ENCODE peak calls at places on chromosomes 16 and 17, in six cellular contexts. U, L, C, E, W and D are unnamed samples.

GRCh38 chr16:72442381-72443158 is 270.6 kb upstream of the PMFBP1 start:
- DNase-seq in E (no peak), C (no peak), U (no peak), L (no peak), W (no peak), D (no peak)

GRCh38 chr17:45307290-45308015 is 9.4 kb downstream of the MAP3K14 start:
- DNase-seq in C (no peak), E (no peak), W (peak; percentile 93), U (peak; percentile 53), L (no peak), D (no peak)

GRCh38 chr16:81445143-81445922 is 725 bp downstream of the CMIP start:
- DNase-seq in U (no peak), C (no peak), L (peak; percentile 56), E (peak; percentile 84), W (peak; percentile 75), D (peak; percentile 33)

GRCh38 chr16:85622683-85623082 is 9.6 kb downstream of the GSE1 start:
- DNase-seq in W (no peak), C (no peak), E (no peak), U (no peak), L (no peak), D (no peak)

GRCh38 chr16:47278571-47278970 is 134.8 kb upstream of the NETO2 start:
- DNase-seq in W (no peak), L (no peak), U (no peak), C (no peak), E (no peak), D (no peak)

GRCh38 chr17:65064452-65065019 is 8.0 kb upstream of the GNA13 start:
- DNase-seq in U (peak; percentile 61), E (no peak), L (no peak), W (peak; percentile 72), C (no peak), D (peak; percentile 52)

GRCh38 chr17:3969963-3970362 is 5.7 kb upstream of the ATP2A3 start:
- DNase-seq in L (no peak), W (no peak), U (no peak), E (no peak), C (no peak), D (no peak)

GRCh38 chr16:640614-641013 is 1.0 kb upstream of the MCRIP2 start:
- DNase-seq in L (no peak), E (no peak), C (no peak), U (no peak), W (no peak), D (no peak)

GRCh38 chr16:4529085-4530060 is 9.2 kb downstream of the CDIP1 start:
- DNase-seq in U (peak; percentile 49), W (peak; percentile 42), C (no peak), L (no peak), E (no peak), D (peak; percentile 71)

GRCh38 chr17:82257473-82257872 is 16.0 kb downstream of the CSNK1D start:
- DNase-seq in U (no peak), L (no peak), E (no peak), W (peak; percentile 50), C (no peak), D (peak; percentile 65)

DNA sequence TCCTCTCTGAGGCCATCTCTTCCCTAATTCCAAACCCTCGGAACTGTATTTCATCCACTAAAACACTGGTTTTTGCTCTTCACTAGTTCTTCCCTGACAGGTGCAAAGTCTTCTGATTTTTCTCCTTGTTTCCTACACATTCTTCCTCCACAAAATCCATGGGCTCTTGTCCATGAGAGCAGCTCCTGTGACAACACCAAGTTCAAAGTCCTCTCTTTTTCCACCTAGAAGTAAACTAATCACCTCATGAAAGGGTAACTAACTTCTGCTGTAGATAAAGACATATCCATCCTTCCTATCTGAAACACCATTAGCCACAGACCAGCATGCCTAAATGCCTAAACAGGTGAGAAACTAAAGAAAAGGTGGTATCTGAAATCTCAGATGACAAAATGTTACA is 2.9 kb downstream of the PIP4K2B start:
- DNase-seq in E (no peak), W (no peak), U (no peak), L (no peak), C (no peak), D (no peak)
- H3K4me3 ChIP-seq in E (no peak overlapping the region), W (peak overlapping the region; percentile 88), U (no peak overlapping the region), L (no peak overlapping the region), C (no peak overlapping the region), D (no peak overlapping the region)

GRCh38 chr17:57739402-57740224 is 5.5 kb downstream of the CCDC182 start:
- DNase-seq in C (peak; percentile 20), W (peak; percentile 34), E (no peak), L (no peak), U (no peak), D (peak; percentile 18)

GRCh38 chr17:57744195-57745170 is 616 bp downstream of the CCDC182 start:
- DNase-seq in U (no peak), E (no peak), W (no peak), L (no peak), C (no peak), D (no peak)

GRCh38 chr17:57737450-57737849 is 7.6 kb downstream of the CCDC182 start:
- DNase-seq in U (no peak), E (no peak), L (no peak), C (no peak), W (no peak), D (no peak)

GRCh38 chr17:57735707-57736106 is 9.4 kb downstream of the CCDC182 start:
- DNase-seq in U (no peak), L (peak; percentile 35), E (no peak), C (no peak), W (no peak), D (peak; percentile 33)

GRCh38 chr17:57740225-57740528 is 4.9 kb downstream of the CCDC182 start:
- DNase-seq in L (no peak), E (no peak), W (no peak), C (no peak), U (no peak), D (no peak)
- H3K27me3 ChIP-seq in L (no peaks in the 10 kb centered on the region), E (peaks cover 4% of the 10 kb centered on the region), W (peaks cover 51% of the 10 kb centered on the region), C (no peaks in the 10 kb centered on the region), U (peaks cover 8% of the 10 kb centered on the region), D (no peaks in the 10 kb centered on the region)

GRCh38 chr17:49003557-49004511 is 6.6 kb downstream of the IGF2BP1 start:
- DNase-seq in E (no peak), U (no peak), W (peak; percentile 39), L (no peak), C (no peak), D (no peak)
- H3K27ac ChIP-seq in E (no peak overlapping the region), U (peak overlapping the region; percentile 23), W (no peak overlapping the region), L (no peak overlapping the region), C (no peak overlapping the region), D (no peak overlapping the region)

DNA sequence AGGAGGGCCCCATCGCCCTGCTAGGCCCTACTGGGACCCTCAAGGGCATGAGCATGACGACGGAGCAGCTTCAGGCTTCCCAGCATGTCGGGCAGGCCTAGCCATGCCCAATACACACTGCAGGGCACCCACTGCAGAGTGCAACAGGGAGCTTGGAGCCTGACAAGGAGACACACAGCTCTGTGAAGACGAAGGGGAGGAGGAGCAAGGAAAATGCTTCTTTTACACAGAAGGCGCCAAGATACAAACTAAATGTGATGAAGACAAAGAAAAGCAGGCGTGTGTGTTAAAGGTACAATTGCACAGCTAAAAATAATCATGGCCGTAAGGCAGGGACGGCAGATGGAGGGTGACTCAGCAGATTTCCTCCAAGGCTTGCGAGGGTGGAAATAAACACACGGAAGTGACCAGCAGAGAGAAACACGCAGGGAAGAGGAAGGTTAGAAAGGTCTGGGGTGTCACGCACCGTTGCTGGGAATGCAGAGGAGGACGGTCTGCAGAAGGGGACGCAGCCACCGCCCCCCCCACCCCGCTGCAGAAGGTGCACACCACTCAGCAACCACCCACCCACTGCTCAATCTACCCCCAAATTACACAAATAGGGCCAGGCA is 108.5 kb downstream of the ZNF778 start:
- DNase-seq in C (peak; percentile 72), U (peak; percentile 77), W (peak; percentile 92), E (peak; percentile 64), L (peak; percentile 81), D (no peak)
- H3K4me3 ChIP-seq in C (no peak overlapping the region), U (peak overlapping the region; percentile 13), W (peak overlapping the region; percentile 35), E (peak overlapping the region; percentile 10), L (no peak overlapping the region), D (no peak overlapping the region)